ENCODE peak calls at places on chromosomes 2 and 18, in nine cellular contexts. H, T, N, M, V, Y, S, J and X are unnamed samples.
A peak's percentile ranks its signal among the peaks of the same experiment; 100 is the strongest.

GRCh38 chr2:15189236-15189635 is 371.9 kb downstream of the NBAS start:
- DNase-seq in H (no peak), T (peak; percentile 26), N (no peak), M (no peak), V (no peak), Y (peak; percentile 72), S (no peak), J (no peak), X (no peak)

GRCh38 chr18:47050468-47050867 is 15.0 kb upstream of the ELOA2 start:
- DNase-seq in H (peak; percentile 21), T (peak; percentile 60), N (no peak), M (peak; percentile 42), V (peak; percentile 51), Y (no peak), S (no peak), J (no peak), X (peak; percentile 59)

GRCh38 chr2:217609952-217610351 is 392.8 kb downstream of the TNS1 start:
- DNase-seq in H (no peak), T (no peak), N (no peak), M (no peak), V (no peak), Y (peak; percentile 44), S (no peak), J (no peak), X (no peak)

GRCh38 chr18:23384778-23385736 is 68.0 kb upstream of the RIOK3 start:
- DNase-seq in H (peak; percentile 46), T (no peak), N (no peak), M (no peak), V (no peak), Y (no peak), S (no peak), J (no peak), X (no peak)

GRCh38 chr2:18345848-18346247 is 214.6 kb downstream of the RDH14 start:
- DNase-seq in H (no peak), T (peak; percentile 72), N (no peak), M (no peak), V (no peak), Y (no peak), S (no peak), J (no peak), X (no peak)

GRCh38 chr2:226795281-226796011 is 4.2 kb downstream of the IRS1 start:
- DNase-seq in H (no peak), T (peak; percentile 56), N (peak; percentile 62), M (peak; percentile 14), V (no peak), Y (peak; percentile 42), S (peak; percentile 79), J (peak; percentile 48), X (no peak)

GRCh38 chr2:209624192-209624938 is 147.3 kb upstream of the UNC80 start:
- DNase-seq in H (no peak), T (no peak), N (no peak), M (no peak), V (no peak), Y (no peak), S (no peak), J (no peak), X (no peak)

GRCh38 chr2:105184420-105184819 is 57.1 kb upstream of the GPR45 start:
- DNase-seq in H (peak; percentile 49), T (no peak), N (no peak), M (no peak), V (no peak), Y (peak; percentile 74), S (no peak), J (no peak), X (no peak)

GRCh38 chr2:26670171-26670570 is 22.4 kb upstream of the KCNK3 start:
- DNase-seq in H (no peak), T (peak; percentile 56), N (no peak), M (no peak), V (no peak), Y (peak; percentile 46), S (peak; percentile 35), J (no peak), X (peak; percentile 40)

GRCh38 chr2:86314125-86314524 is 23.3 kb downstream of the REEP1 start:
- DNase-seq in H (no peak), T (no peak), N (no peak), M (no peak), V (no peak), Y (no peak), S (no peak), J (no peak), X (no peak)

GRCh38 chr2:232925769-232926163 is 55.7 kb downstream of the SNORC start:
- DNase-seq in H (no peak), T (no peak), N (no peak), M (no peak), V (no peak), Y (no peak), S (no peak), J (no peak), X (no peak)

GRCh38 chr2:20543579-20543887 is 96.7 kb downstream of the RHOB start:
- DNase-seq in H (no peak), T (peak; percentile 18), N (peak; percentile 22), M (no peak), V (no peak), Y (no peak), S (no peak), J (no peak), X (no peak)

GRCh38 chr2:226514895-226515294 is 284.7 kb downstream of the IRS1 start:
- DNase-seq in H (no peak), T (peak; percentile 40), N (no peak), M (no peak), V (no peak), Y (no peak), S (no peak), J (no peak), X (no peak)

GRCh38 chr2:37020212-37020886 is 54.0 kb upstream of the STRN start:
- DNase-seq in H (no peak), T (peak; percentile 94), N (no peak), M (peak; percentile 25), V (peak; percentile 77), Y (no peak), S (no peak), J (peak; percentile 73), X (no peak)

GRCh38 chr2:25201794-25202193 is 33.4 kb upstream of the POMC start:
- DNase-seq in H (no peak), T (no peak), N (peak; percentile 28), M (no peak), V (no peak), Y (no peak), S (no peak), J (no peak), X (no peak)

GRCh38 chr2:33785201-33786106 is 186.4 kb upstream of the FAM98A start:
- DNase-seq in H (no peak), T (peak; percentile 10), N (no peak), M (no peak), V (no peak), Y (no peak), S (no peak), J (no peak), X (peak; percentile 26)

GRCh38 chr2:10135296-10136089 is 13.0 kb downstream of the RRM2 start:
- DNase-seq in H (no peak), T (peak; percentile 53), N (peak; percentile 5), M (no peak), V (no peak), Y (no peak), S (peak; percentile 8), J (no peak), X (peak; percentile 83)

GRCh38 chr2:196324212-196324611 is 152.8 kb upstream of the STK17B start:
- DNase-seq in H (no peak), T (peak; percentile 42), N (no peak), M (no peak), V (no peak), Y (no peak), S (no peak), J (no peak), X (no peak)

GRCh38 chr2:204706939-204707338 is 161.7 kb downstream of the PARD3B start:
- DNase-seq in H (no peak), T (peak; percentile 59), N (no peak), M (no peak), V (no peak), Y (no peak), S (no peak), J (no peak), X (no peak)

GRCh38 chr2:86789687-86790133 is 1.0 kb downstream of the CD8A start:
- DNase-seq in H (no peak), T (no peak), N (no peak), M (peak; percentile 62), V (no peak), Y (no peak), S (no peak), J (no peak), X (no peak)

GRCh38 chr18:27118964-27119363 is 66.1 kb downstream of the CHST9 start:
- DNase-seq in H (no peak), T (no peak), N (no peak), M (no peak), V (no peak), Y (no peak), S (no peak), J (no peak), X (no peak)
- H3K27ac ChIP-seq in H (no peak overlapping the region), T (no peak overlapping the region), N (peak overlapping the region; percentile 29), M (no peak overlapping the region), V (no peak overlapping the region), Y (no peak overlapping the region), S (no peak overlapping the region), J (no peak overlapping the region), X (no peak overlapping the region)

DNA sequence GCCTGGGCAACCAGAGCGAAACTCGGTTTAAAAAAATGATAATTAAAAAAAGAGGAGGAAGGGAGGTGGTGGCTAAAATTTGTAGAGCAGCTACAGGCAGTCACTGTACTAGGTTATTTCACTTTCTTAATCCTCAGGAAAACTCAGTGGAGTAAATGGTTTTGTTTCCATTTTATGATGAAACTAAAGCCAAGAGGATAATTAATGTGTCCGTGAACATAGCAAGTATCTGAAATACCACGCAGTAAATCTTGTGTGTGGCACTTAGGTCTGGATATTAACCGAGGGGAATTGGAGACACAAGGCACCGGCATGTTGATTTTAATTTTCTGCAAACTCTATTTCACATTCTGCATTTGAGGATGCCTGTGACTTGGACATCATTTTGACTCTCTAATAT is 14.5 kb downstream of the SH3BP4 start:
- DNase-seq in H (no peak), T (no peak), N (no peak), M (no peak), V (no peak), Y (peak; percentile 3), S (no peak), J (no peak), X (no peak)
- H3K4me1 ChIP-seq in H (peaks cover 3% of the 10 kb centered on the region), T (peaks cover 40% of the 10 kb centered on the region), N (peaks cover 18% of the 10 kb centered on the region), M (peaks cover 42% of the 10 kb centered on the region), V (peaks cover 34% of the 10 kb centered on the region), Y (peaks cover 10% of the 10 kb centered on the region), S (no peaks in the 10 kb centered on the region), J (peaks cover 9% of the 10 kb centered on the region), X (peaks cover 53% of the 10 kb centered on the region)

DNA sequence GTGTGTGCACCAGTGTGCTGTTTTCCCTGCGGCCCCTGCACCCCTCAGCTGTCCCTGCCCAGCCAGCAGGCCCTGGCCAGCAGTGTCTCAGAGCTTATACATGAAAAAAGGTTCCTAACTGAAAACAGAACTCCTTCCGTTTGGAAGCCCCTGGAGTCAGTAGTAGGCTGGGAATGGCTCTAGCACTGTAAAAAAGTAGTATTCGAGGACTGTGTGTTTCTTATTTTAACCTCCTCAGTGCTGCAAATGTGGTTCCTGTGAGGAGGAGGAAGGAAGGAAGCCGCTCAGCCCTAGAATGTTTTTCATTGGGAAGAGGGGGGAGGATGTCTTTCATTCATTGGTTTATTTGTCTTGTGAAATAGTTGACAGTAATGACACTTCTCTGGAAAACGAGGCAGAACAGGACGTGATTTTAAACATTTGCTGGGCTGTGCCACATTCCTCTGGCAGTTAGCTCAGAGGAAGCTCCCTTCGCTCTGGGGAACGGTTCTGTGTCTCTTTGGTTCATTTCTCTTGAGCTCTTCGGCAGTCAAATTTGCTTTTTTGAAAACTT is 103.5 kb downstream of the SPTBN1 start:
- DNase-seq in H (no peak), T (peak; percentile 87), N (no peak), M (peak; percentile 65), V (peak; percentile 91), Y (peak; percentile 51), S (no peak), J (no peak), X (peak; percentile 78)
- TF ChIP-seq CTCF in H (no peak), T (peak; percentile 1), N (no peak), M (no peak), V (no peak), Y (no peak), S (no peak), J (no peak), X (no peak)

GRCh38 chr2:191910518-191910917 is 63.6 kb upstream of the CAVIN2 start:
- DNase-seq in H (no peak), T (peak; percentile 92), N (no peak), M (no peak), V (peak; percentile 92), Y (no peak), S (no peak), J (no peak), X (peak; percentile 70)
- H3K27ac ChIP-seq in H (no peak overlapping the region), T (no peak overlapping the region), N (no peak overlapping the region), M (peak overlapping the region; percentile 49), V (peak overlapping the region; percentile 36), Y (no peak overlapping the region), S (no peak overlapping the region), J (no peak overlapping the region), X (no peak overlapping the region)